ENCODE peak calls at places on chromosomes 6 and 20, in nine cellular contexts. One of them, this sample, is unnamed.

GRCh38 chr20:4152696-4153235 is 137.4 kb upstream of the RNF24 start:
- DNase-seq in fibroblast of lung: no peak
- DNase-seq in epithelial cell of esophagus: no peak
- DNase-seq in Karpas-422: no peak
- DNase-seq in skeletal muscle cell: no peak
- DNase-seq in DND-41: no peak
- DNase-seq in endodermal cell: no peak
- DNase-seq in cardiac fibroblast: peak
- DNase-seq in astrocyte of the spinal cord: peak
- DNase-seq in this sample: no peak

GRCh38 chr6:160277144-160277543 is 18.5 kb upstream of the SLC22A2 start:
- DNase-seq in Karpas-422: no peak
- DNase-seq in DND-41: no peak
- DNase-seq in skeletal muscle cell: no peak
- DNase-seq in epithelial cell of esophagus: no peak
- DNase-seq in endodermal cell: peak
- DNase-seq in fibroblast of lung: no peak
- DNase-seq in astrocyte of the spinal cord: no peak
- DNase-seq in cardiac fibroblast: no peak
- DNase-seq in this sample: no peak

GRCh38 chr6:33632603-33633039 is 11.5 kb downstream of the ITPR3 start:
- DNase-seq in Karpas-422: peak
- DNase-seq in epithelial cell of esophagus: peak
- DNase-seq in DND-41: peak
- DNase-seq in fibroblast of lung: peak
- DNase-seq in skeletal muscle cell: no peak
- DNase-seq in astrocyte of the spinal cord: no peak
- DNase-seq in endodermal cell: peak
- DNase-seq in cardiac fibroblast: peak
- DNase-seq in this sample: peak

GRCh38 chr6:16403831-16404230 is 165.4 kb downstream of the GMPR start:
- DNase-seq in cardiac fibroblast: peak
- DNase-seq in Karpas-422: no peak
- DNase-seq in DND-41: no peak
- DNase-seq in fibroblast of lung: no peak
- DNase-seq in skeletal muscle cell: no peak
- DNase-seq in endodermal cell: no peak
- DNase-seq in astrocyte of the spinal cord: no peak
- DNase-seq in epithelial cell of esophagus: no peak
- DNase-seq in this sample: no peak

GRCh38 chr20:36481380-36482043 is 59.8 kb upstream of the MYL9 start:
- DNase-seq in fibroblast of lung: no peak
- DNase-seq in astrocyte of the spinal cord: no peak
- DNase-seq in cardiac fibroblast: no peak
- DNase-seq in Karpas-422: no peak
- DNase-seq in epithelial cell of esophagus: no peak
- DNase-seq in skeletal muscle cell: no peak
- DNase-seq in endodermal cell: no peak
- DNase-seq in DND-41: no peak
- DNase-seq in this sample: no peak

GRCh38 chr6:78390066-78390465 is 477.3 kb upstream of the IRAK1BP1 start:
- DNase-seq in DND-41: no peak
- DNase-seq in fibroblast of lung: no peak
- DNase-seq in epithelial cell of esophagus: no peak
- DNase-seq in skeletal muscle cell: no peak
- DNase-seq in astrocyte of the spinal cord: no peak
- DNase-seq in cardiac fibroblast: peak
- DNase-seq in endodermal cell: no peak
- DNase-seq in Karpas-422: no peak
- DNase-seq in this sample: no peak

GRCh38 chr6:51738614-51739013 is 348.8 kb downstream of the PKHD1 start:
- DNase-seq in skeletal muscle cell: no peak
- DNase-seq in fibroblast of lung: no peak
- DNase-seq in DND-41: no peak
- DNase-seq in endodermal cell: no peak
- DNase-seq in cardiac fibroblast: no peak
- DNase-seq in astrocyte of the spinal cord: no peak
- DNase-seq in epithelial cell of esophagus: no peak
- DNase-seq in Karpas-422: no peak
- DNase-seq in this sample: no peak

GRCh38 chr6:40341726-40342125 is 245.4 kb downstream of the LRFN2 start:
- DNase-seq in cardiac fibroblast: no peak
- DNase-seq in astrocyte of the spinal cord: no peak
- DNase-seq in fibroblast of lung: no peak
- DNase-seq in DND-41: no peak
- DNase-seq in epithelial cell of esophagus: no peak
- DNase-seq in Karpas-422: no peak
- DNase-seq in endodermal cell: peak
- DNase-seq in skeletal muscle cell: no peak
- DNase-seq in this sample: no peak

GRCh38 chr6:142260748-142261147 is 41.1 kb upstream of the ADGRG6 start:
- DNase-seq in epithelial cell of esophagus: no peak
- DNase-seq in cardiac fibroblast: no peak
- DNase-seq in skeletal muscle cell: no peak
- DNase-seq in Karpas-422: no peak
- DNase-seq in DND-41: no peak
- DNase-seq in endodermal cell: no peak
- DNase-seq in fibroblast of lung: no peak
- DNase-seq in astrocyte of the spinal cord: no peak
- DNase-seq in this sample: no peak

GRCh38 chr6:102520981-102521380 is 1127.5 kb downstream of the GRIK2 start:
- DNase-seq in Karpas-422: no peak
- DNase-seq in astrocyte of the spinal cord: no peak
- DNase-seq in fibroblast of lung: no peak
- DNase-seq in endodermal cell: no peak
- DNase-seq in skeletal muscle cell: no peak
- DNase-seq in DND-41: no peak
- DNase-seq in cardiac fibroblast: no peak
- DNase-seq in epithelial cell of esophagus: no peak
- DNase-seq in this sample: no peak

GRCh38 chr20:11271319-11271718 is 597.5 kb upstream of the JAG1 start:
- DNase-seq in epithelial cell of esophagus: no peak
- DNase-seq in fibroblast of lung: no peak
- DNase-seq in Karpas-422: no peak
- DNase-seq in cardiac fibroblast: no peak
- DNase-seq in endodermal cell: peak
- DNase-seq in astrocyte of the spinal cord: no peak
- DNase-seq in DND-41: no peak
- DNase-seq in skeletal muscle cell: no peak
- DNase-seq in this sample: no peak

GRCh38 chr6:150142304-150142656 is 564 bp upstream of the PPP1R14C start:
- DNase-seq in epithelial cell of esophagus: peak
- DNase-seq in skeletal muscle cell: peak
- DNase-seq in Karpas-422: no peak
- DNase-seq in fibroblast of lung: peak
- DNase-seq in DND-41: no peak
- DNase-seq in endodermal cell: no peak
- DNase-seq in astrocyte of the spinal cord: no peak
- DNase-seq in cardiac fibroblast: peak
- DNase-seq in this sample: no peak

GRCh38 chr6:123803456-123803861 is 206 bp upstream of the NKAIN2 start:
- DNase-seq in DND-41: no peak
- DNase-seq in skeletal muscle cell: no peak
- DNase-seq in fibroblast of lung: no peak
- DNase-seq in cardiac fibroblast: no peak
- DNase-seq in astrocyte of the spinal cord: no peak
- DNase-seq in epithelial cell of esophagus: no peak
- DNase-seq in Karpas-422: no peak
- DNase-seq in endodermal cell: no peak
- DNase-seq in this sample: no peak

GRCh38 chr6:111941686-111942330 is 68.6 kb upstream of the FYN start:
- DNase-seq in epithelial cell of esophagus: no peak
- DNase-seq in endodermal cell: no peak
- DNase-seq in cardiac fibroblast: peak
- DNase-seq in astrocyte of the spinal cord: no peak
- DNase-seq in fibroblast of lung: no peak
- DNase-seq in skeletal muscle cell: peak
- DNase-seq in DND-41: no peak
- DNase-seq in Karpas-422: no peak
- DNase-seq in this sample: no peak

GRCh38 chr20:33209789-33210188 is 7.4 kb upstream of the BPIFA3 start:
- DNase-seq in DND-41: peak
- DNase-seq in skeletal muscle cell: peak
- DNase-seq in fibroblast of lung: peak
- DNase-seq in endodermal cell: peak
- DNase-seq in astrocyte of the spinal cord: peak
- DNase-seq in cardiac fibroblast: peak
- DNase-seq in Karpas-422: peak
- DNase-seq in epithelial cell of esophagus: peak
- DNase-seq in this sample: peak

DNA sequence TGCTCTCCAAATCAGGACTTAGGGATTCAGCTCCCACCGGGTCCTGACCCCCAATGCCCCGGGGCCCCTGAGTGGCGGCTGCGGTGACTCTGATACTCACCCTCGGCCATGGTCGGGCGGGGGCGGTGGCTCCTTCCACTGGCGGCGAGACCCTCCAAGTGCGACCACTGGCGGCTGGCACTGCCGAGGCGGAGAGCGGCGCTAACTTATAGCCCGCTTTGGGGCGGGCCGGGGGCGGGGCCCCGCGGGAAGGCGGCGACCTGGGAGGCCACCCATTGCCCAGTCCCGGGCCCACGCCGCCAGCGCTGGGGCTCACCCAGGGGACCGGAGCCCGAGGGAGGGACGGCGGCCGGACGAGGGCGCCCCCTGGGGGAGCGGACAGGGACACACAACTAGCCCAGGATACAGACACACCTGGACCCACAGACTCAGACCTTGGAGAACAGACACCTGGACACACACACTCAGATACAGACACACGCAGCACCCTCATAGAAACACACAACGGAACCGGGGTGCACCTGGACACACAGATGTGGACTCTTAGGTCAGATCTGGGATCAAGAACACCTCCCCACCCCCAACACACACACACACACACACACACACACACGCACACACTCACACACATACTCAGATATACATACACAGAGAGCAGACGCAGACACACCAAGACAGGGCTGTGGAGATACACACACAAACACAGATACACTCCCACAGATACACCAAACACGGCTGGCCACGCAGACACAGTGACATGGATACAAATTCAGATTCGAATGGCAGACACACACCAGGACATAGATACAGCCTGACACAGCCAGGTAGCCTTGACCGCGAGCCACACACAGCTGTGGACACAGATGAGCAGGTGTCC is at the start of gene TGM2:
- DNase-seq in Karpas-422: peak
- DNase-seq in cardiac fibroblast: peak
- DNase-seq in endodermal cell: peak
- DNase-seq in skeletal muscle cell: no peak
- DNase-seq in epithelial cell of esophagus: peak
- DNase-seq in fibroblast of lung: peak
- DNase-seq in astrocyte of the spinal cord: peak
- DNase-seq in DND-41: no peak
- DNase-seq in this sample: peak
- H3K4me3 ChIP-seq in Karpas-422: no peak
- H3K4me3 ChIP-seq in cardiac fibroblast: peak
- H3K4me3 ChIP-seq in endodermal cell: peak
- H3K4me3 ChIP-seq in skeletal muscle cell: peak
- H3K4me3 ChIP-seq in epithelial cell of esophagus: no peak
- H3K4me3 ChIP-seq in fibroblast of lung: peak
- H3K4me3 ChIP-seq in astrocyte of the spinal cord: peak
- H3K4me3 ChIP-seq in DND-41: no peak
- H3K4me3 ChIP-seq in this sample: no peak

GRCh38 chr20:22213271-22213670 is 371.1 kb downstream of the FOXA2 start:
- DNase-seq in fibroblast of lung: no peak
- DNase-seq in DND-41: no peak
- DNase-seq in astrocyte of the spinal cord: no peak
- DNase-seq in cardiac fibroblast: no peak
- DNase-seq in endodermal cell: no peak
- DNase-seq in epithelial cell of esophagus: no peak
- DNase-seq in skeletal muscle cell: no peak
- DNase-seq in Karpas-422: no peak
- DNase-seq in this sample: no peak

GRCh38 chr20:22204801-22205200 is 379.6 kb downstream of the FOXA2 start:
- DNase-seq in fibroblast of lung: no peak
- DNase-seq in Karpas-422: no peak
- DNase-seq in skeletal muscle cell: no peak
- DNase-seq in astrocyte of the spinal cord: no peak
- DNase-seq in cardiac fibroblast: no peak
- DNase-seq in DND-41: no peak
- DNase-seq in endodermal cell: no peak
- DNase-seq in epithelial cell of esophagus: no peak
- DNase-seq in this sample: no peak

DNA sequence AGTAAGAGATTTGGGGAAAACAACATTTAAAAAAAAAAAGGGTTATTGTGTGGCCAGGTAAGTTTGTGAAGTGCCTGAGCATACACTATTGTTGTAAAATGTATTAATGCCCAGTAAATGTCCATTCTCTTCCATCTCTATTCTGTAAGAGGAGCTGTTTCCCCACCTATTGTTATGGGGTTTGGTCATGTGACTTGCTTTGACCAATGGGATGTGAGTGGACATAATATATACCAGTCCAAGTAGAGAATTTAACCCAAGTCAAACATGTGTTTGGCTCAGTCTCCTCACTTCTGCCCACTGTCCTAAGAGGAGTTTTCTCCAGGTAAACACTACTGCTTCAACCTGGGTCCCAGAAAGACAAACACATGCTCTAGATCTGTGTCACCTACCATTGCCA is 377.1 kb downstream of the FOXA2 start:
- DNase-seq in DND-41: no peak
- DNase-seq in fibroblast of lung: no peak
- DNase-seq in Karpas-422: peak
- DNase-seq in endodermal cell: no peak
- DNase-seq in skeletal muscle cell: no peak
- DNase-seq in cardiac fibroblast: no peak
- DNase-seq in epithelial cell of esophagus: no peak
- DNase-seq in astrocyte of the spinal cord: no peak
- DNase-seq in this sample: no peak
- H3K4me3 ChIP-seq in DND-41: no peak
- H3K4me3 ChIP-seq in fibroblast of lung: no peak
- H3K4me3 ChIP-seq in Karpas-422: no peak
- H3K4me3 ChIP-seq in endodermal cell: no peak
- H3K4me3 ChIP-seq in skeletal muscle cell: no peak
- H3K4me3 ChIP-seq in cardiac fibroblast: no peak
- H3K4me3 ChIP-seq in epithelial cell of esophagus: no peak
- H3K4me3 ChIP-seq in astrocyte of the spinal cord: no peak
- H3K4me3 ChIP-seq in this sample: no peak

GRCh38 chr20:31869673-31869941 is 720 bp downstream of the DUSP15 start:
- DNase-seq in epithelial cell of esophagus: no peak
- DNase-seq in Karpas-422: no peak
- DNase-seq in DND-41: no peak
- DNase-seq in endodermal cell: no peak
- DNase-seq in astrocyte of the spinal cord: no peak
- DNase-seq in cardiac fibroblast: no peak
- DNase-seq in skeletal muscle cell: no peak
- DNase-seq in fibroblast of lung: no peak
- DNase-seq in this sample: no peak
- H3K4me3 ChIP-seq in epithelial cell of esophagus: peak
- H3K4me3 ChIP-seq in Karpas-422: no peak
- H3K4me3 ChIP-seq in DND-41: no peak
- H3K4me3 ChIP-seq in endodermal cell: peak
- H3K4me3 ChIP-seq in astrocyte of the spinal cord: no peak
- H3K4me3 ChIP-seq in cardiac fibroblast: peak
- H3K4me3 ChIP-seq in skeletal muscle cell: no peak
- H3K4me3 ChIP-seq in fibroblast of lung: no peak
- H3K4me3 ChIP-seq in this sample: peak

DNA sequence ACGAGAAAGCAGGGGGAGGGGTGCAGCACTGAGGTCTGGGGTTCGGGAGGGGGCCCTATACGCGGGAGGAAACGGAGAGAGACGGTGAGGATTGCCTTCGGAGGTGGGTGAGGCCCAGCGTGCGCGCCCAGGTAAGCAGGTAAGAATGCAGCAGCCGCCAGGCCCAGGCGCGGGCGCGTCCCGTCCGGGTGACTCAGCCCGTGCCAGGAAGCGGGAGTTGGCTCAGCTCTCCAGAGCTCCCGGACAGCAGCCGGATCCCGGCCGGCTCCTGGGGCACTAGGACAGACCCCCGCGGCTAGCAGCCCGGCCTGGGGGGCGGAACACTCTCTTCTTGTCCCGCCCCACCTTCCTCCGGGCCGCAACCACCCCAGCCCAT is 1.5 kb upstream of the MDFI start:
- DNase-seq in astrocyte of the spinal cord: peak
- DNase-seq in cardiac fibroblast: no peak
- DNase-seq in DND-41: no peak
- DNase-seq in fibroblast of lung: peak
- DNase-seq in endodermal cell: peak
- DNase-seq in skeletal muscle cell: no peak
- DNase-seq in Karpas-422: no peak
- DNase-seq in epithelial cell of esophagus: peak
- DNase-seq in this sample: no peak
- H3K4me3 ChIP-seq in astrocyte of the spinal cord: peak
- H3K4me3 ChIP-seq in cardiac fibroblast: peak
- H3K4me3 ChIP-seq in DND-41: no peak
- H3K4me3 ChIP-seq in fibroblast of lung: no peak
- H3K4me3 ChIP-seq in endodermal cell: peak
- H3K4me3 ChIP-seq in skeletal muscle cell: peak
- H3K4me3 ChIP-seq in Karpas-422: no peak
- H3K4me3 ChIP-seq in epithelial cell of esophagus: peak
- H3K4me3 ChIP-seq in this sample: no peak

This sample was measured in CD8-positive, alpha-beta T cell.